ENCODE peak calls at places on chromosomes 2 and 18, in ten cellular contexts. One of them, this sample, is unnamed.

GRCh38 chr2:27752551-27753237 is 18.8 kb upstream of the MRPL33 start:
- DNase-seq in esophagus squamous epithelium: no peak
- DNase-seq in AG09309: no peak
- DNase-seq in choroid plexus epithelial cell: no peak
- DNase-seq in AG04449: no peak
- DNase-seq in Kasumi-1: no peak
- DNase-seq in Calu3: peak
- DNase-seq in left colon: peak
- DNase-seq in activated T-helper 1 cell treated with anti-CD3 and anti-CD28 coated beads, Interleukin-2, amount 50 U/mL, for 16 hours: no peak
- DNase-seq in Daoy: no peak
- DNase-seq in this sample: no peak

GRCh38 chr2:235230809-235231601 is 262.8 kb upstream of the AGAP1 start:
- DNase-seq in esophagus squamous epithelium: no peak
- DNase-seq in AG09309: no peak
- DNase-seq in choroid plexus epithelial cell: peak
- DNase-seq in AG04449: no peak
- DNase-seq in Kasumi-1: no peak
- DNase-seq in Calu3: peak
- DNase-seq in left colon: no peak
- DNase-seq in activated T-helper 1 cell treated with anti-CD3 and anti-CD28 coated beads, Interleukin-2, amount 50 U/mL, for 16 hours: no peak
- DNase-seq in Daoy: no peak
- DNase-seq in this sample: peak

GRCh38 chr2:162821718-162822117 is 16.8 kb downstream of the KCNH7 start:
- DNase-seq in esophagus squamous epithelium: no peak
- DNase-seq in AG09309: no peak
- DNase-seq in choroid plexus epithelial cell: no peak
- DNase-seq in AG04449: no peak
- DNase-seq in Kasumi-1: no peak
- DNase-seq in Calu3: no peak
- DNase-seq in left colon: no peak
- DNase-seq in activated T-helper 1 cell treated with anti-CD3 and anti-CD28 coated beads, Interleukin-2, amount 50 U/mL, for 16 hours: no peak
- DNase-seq in Daoy: no peak
- DNase-seq in this sample: no peak

GRCh38 chr2:142020368-142020767 is 110.4 kb downstream of the LRP1B start:
- DNase-seq in esophagus squamous epithelium: no peak
- DNase-seq in AG09309: no peak
- DNase-seq in choroid plexus epithelial cell: no peak
- DNase-seq in AG04449: no peak
- DNase-seq in Kasumi-1: no peak
- DNase-seq in Calu3: no peak
- DNase-seq in left colon: no peak
- DNase-seq in activated T-helper 1 cell treated with anti-CD3 and anti-CD28 coated beads, Interleukin-2, amount 50 U/mL, for 16 hours: no peak
- DNase-seq in Daoy: no peak
- DNase-seq in this sample: peak

GRCh38 chr2:101253713-101254085 is 1.0 kb downstream of the CNOT11 start:
- DNase-seq in esophagus squamous epithelium: no peak
- DNase-seq in AG09309: no peak
- DNase-seq in choroid plexus epithelial cell: peak
- DNase-seq in AG04449: no peak
- DNase-seq in Kasumi-1: no peak
- DNase-seq in Calu3: no peak
- DNase-seq in left colon: no peak
- DNase-seq in activated T-helper 1 cell treated with anti-CD3 and anti-CD28 coated beads, Interleukin-2, amount 50 U/mL, for 16 hours: no peak
- DNase-seq in Daoy: no peak
- DNase-seq in this sample: peak

GRCh38 chr2:230413465-230413864 is 2.5 kb upstream of the SP100 start:
- DNase-seq in esophagus squamous epithelium: no peak
- DNase-seq in AG09309: no peak
- DNase-seq in choroid plexus epithelial cell: no peak
- DNase-seq in AG04449: no peak
- DNase-seq in Kasumi-1: no peak
- DNase-seq in Calu3: no peak
- DNase-seq in left colon: no peak
- DNase-seq in activated T-helper 1 cell treated with anti-CD3 and anti-CD28 coated beads, Interleukin-2, amount 50 U/mL, for 16 hours: no peak
- DNase-seq in Daoy: no peak
- DNase-seq in this sample: no peak

GRCh38 chr2:149033716-149034115 is 4.8 kb upstream of the LYPD6B start:
- DNase-seq in esophagus squamous epithelium: no peak
- DNase-seq in AG09309: no peak
- DNase-seq in choroid plexus epithelial cell: no peak
- DNase-seq in AG04449: no peak
- DNase-seq in Kasumi-1: no peak
- DNase-seq in Calu3: no peak
- DNase-seq in left colon: peak
- DNase-seq in activated T-helper 1 cell treated with anti-CD3 and anti-CD28 coated beads, Interleukin-2, amount 50 U/mL, for 16 hours: no peak
- DNase-seq in Daoy: no peak
- DNase-seq in this sample: no peak

GRCh38 chr2:181047829-181048228 is 67.4 kb downstream of the UBE2E3 start:
- DNase-seq in esophagus squamous epithelium: no peak
- DNase-seq in AG09309: no peak
- DNase-seq in choroid plexus epithelial cell: no peak
- DNase-seq in AG04449: no peak
- DNase-seq in Kasumi-1: no peak
- DNase-seq in Calu3: no peak
- DNase-seq in left colon: no peak
- DNase-seq in activated T-helper 1 cell treated with anti-CD3 and anti-CD28 coated beads, Interleukin-2, amount 50 U/mL, for 16 hours: no peak
- DNase-seq in Daoy: no peak
- DNase-seq in this sample: no peak

GRCh38 chr2:237725661-237726060 is 72.9 kb upstream of the RBM44 start:
- DNase-seq in esophagus squamous epithelium: no peak
- DNase-seq in AG09309: no peak
- DNase-seq in choroid plexus epithelial cell: peak
- DNase-seq in AG04449: no peak
- DNase-seq in Kasumi-1: peak
- DNase-seq in Calu3: no peak
- DNase-seq in left colon: no peak
- DNase-seq in activated T-helper 1 cell treated with anti-CD3 and anti-CD28 coated beads, Interleukin-2, amount 50 U/mL, for 16 hours: no peak
- DNase-seq in Daoy: no peak
- DNase-seq in this sample: no peak

GRCh38 chr2:187466129-187466792 is 18.2 kb upstream of the CALCRL start:
- DNase-seq in esophagus squamous epithelium: no peak
- DNase-seq in AG09309: no peak
- DNase-seq in choroid plexus epithelial cell: no peak
- DNase-seq in AG04449: no peak
- DNase-seq in Kasumi-1: no peak
- DNase-seq in Calu3: no peak
- DNase-seq in left colon: no peak
- DNase-seq in activated T-helper 1 cell treated with anti-CD3 and anti-CD28 coated beads, Interleukin-2, amount 50 U/mL, for 16 hours: no peak
- DNase-seq in Daoy: no peak
- DNase-seq in this sample: no peak

GRCh38 chr18:26185267-26185666 is 41.0 kb upstream of the TAF4B start:
- DNase-seq in esophagus squamous epithelium: no peak
- DNase-seq in AG09309: no peak
- DNase-seq in choroid plexus epithelial cell: peak
- DNase-seq in AG04449: no peak
- DNase-seq in Kasumi-1: peak
- DNase-seq in Calu3: no peak
- DNase-seq in left colon: no peak
- DNase-seq in activated T-helper 1 cell treated with anti-CD3 and anti-CD28 coated beads, Interleukin-2, amount 50 U/mL, for 16 hours: no peak
- DNase-seq in Daoy: no peak
- DNase-seq in this sample: no peak

GRCh38 chr2:113148606-113149552 is 21.5 kb downstream of the IL1RN start:
- DNase-seq in esophagus squamous epithelium: no peak
- DNase-seq in AG09309: no peak
- DNase-seq in choroid plexus epithelial cell: no peak
- DNase-seq in AG04449: no peak
- DNase-seq in Kasumi-1: no peak
- DNase-seq in Calu3: no peak
- DNase-seq in left colon: no peak
- DNase-seq in activated T-helper 1 cell treated with anti-CD3 and anti-CD28 coated beads, Interleukin-2, amount 50 U/mL, for 16 hours: no peak
- DNase-seq in Daoy: no peak
- DNase-seq in this sample: no peak

GRCh38 chr2:96164459-96165184 is 19.4 kb upstream of the DUSP2 start:
- DNase-seq in esophagus squamous epithelium: no peak
- DNase-seq in AG09309: no peak
- DNase-seq in choroid plexus epithelial cell: no peak
- DNase-seq in AG04449: no peak
- DNase-seq in Kasumi-1: no peak
- DNase-seq in Calu3: no peak
- DNase-seq in left colon: peak
- DNase-seq in activated T-helper 1 cell treated with anti-CD3 and anti-CD28 coated beads, Interleukin-2, amount 50 U/mL, for 16 hours: peak
- DNase-seq in Daoy: no peak
- DNase-seq in this sample: no peak